ENCODE peak calls at places on chromosomes 16 and 17, in seven cellular contexts. One of them, this sample, is unnamed.

GRCh38 chr16:533391-534088 is 6.0 kb downstream of the CAPN15 start:
- DNase-seq in SK-MEL-5: no peak
- DNase-seq in left ventricle myocardium inferior: no peak
- DNase-seq in NCI-H1105 treated with DMSO at 0.1 percent for 48 hours: no peak
- DNase-seq in HEK293T: no peak
- DNase-seq in nephron progenitor cell: peak
- DNase-seq in neural progenitor cell: peak
- DNase-seq in this sample: no peak

GRCh38 chr17:28093999-28094716 is 51.7 kb downstream of the NLK start:
- DNase-seq in HEK293T: no peak
- DNase-seq in left ventricle myocardium inferior: no peak
- DNase-seq in nephron progenitor cell: no peak
- DNase-seq in NCI-H1105 treated with DMSO at 0.1 percent for 48 hours: no peak
- DNase-seq in SK-MEL-5: no peak
- DNase-seq in neural progenitor cell: no peak
- DNase-seq in this sample: no peak

GRCh38 chr17:75078097-75079022 is 9.4 kb upstream of the SLC16A5 start:
- DNase-seq in left ventricle myocardium inferior: no peak
- DNase-seq in NCI-H1105 treated with DMSO at 0.1 percent for 48 hours: no peak
- DNase-seq in HEK293T: no peak
- DNase-seq in nephron progenitor cell: no peak
- DNase-seq in SK-MEL-5: peak
- DNase-seq in neural progenitor cell: no peak
- DNase-seq in this sample: no peak

GRCh38 chr16:67608367-67608766 is 36.6 kb upstream of the CARMIL2 start:
- DNase-seq in left ventricle myocardium inferior: no peak
- DNase-seq in HEK293T: no peak
- DNase-seq in SK-MEL-5: no peak
- DNase-seq in nephron progenitor cell: no peak
- DNase-seq in neural progenitor cell: no peak
- DNase-seq in NCI-H1105 treated with DMSO at 0.1 percent for 48 hours: no peak
- DNase-seq in this sample: no peak

GRCh38 chr16:88938933-88939813 is 37.8 kb downstream of the CBFA2T3 start:
- DNase-seq in SK-MEL-5: no peak
- DNase-seq in HEK293T: no peak
- DNase-seq in left ventricle myocardium inferior: peak
- DNase-seq in NCI-H1105 treated with DMSO at 0.1 percent for 48 hours: no peak
- DNase-seq in neural progenitor cell: no peak
- DNase-seq in nephron progenitor cell: no peak
- DNase-seq in this sample: no peak

GRCh38 chr16:86752582-86753175 is 174.3 kb downstream of the FOXL1 start:
- DNase-seq in NCI-H1105 treated with DMSO at 0.1 percent for 48 hours: no peak
- DNase-seq in HEK293T: no peak
- DNase-seq in neural progenitor cell: no peak
- DNase-seq in left ventricle myocardium inferior: no peak
- DNase-seq in nephron progenitor cell: no peak
- DNase-seq in SK-MEL-5: no peak
- DNase-seq in this sample: no peak

GRCh38 chr16:20803192-20803560 is 3.1 kb downstream of the ERI2 start:
- DNase-seq in nephron progenitor cell: no peak
- DNase-seq in left ventricle myocardium inferior: no peak
- DNase-seq in SK-MEL-5: no peak
- DNase-seq in neural progenitor cell: no peak
- DNase-seq in HEK293T: no peak
- DNase-seq in NCI-H1105 treated with DMSO at 0.1 percent for 48 hours: no peak
- DNase-seq in this sample: no peak

GRCh38 chr17:863880-864279 is 81.7 kb downstream of the MRM3 start:
- DNase-seq in left ventricle myocardium inferior: no peak
- DNase-seq in nephron progenitor cell: no peak
- DNase-seq in NCI-H1105 treated with DMSO at 0.1 percent for 48 hours: no peak
- DNase-seq in neural progenitor cell: no peak
- DNase-seq in HEK293T: no peak
- DNase-seq in SK-MEL-5: no peak
- DNase-seq in this sample: no peak

GRCh38 chr17:4800462-4801185 is 1.5 kb downstream of the C17orf114 start:
- DNase-seq in neural progenitor cell: no peak
- DNase-seq in HEK293T: no peak
- DNase-seq in SK-MEL-5: no peak
- DNase-seq in NCI-H1105 treated with DMSO at 0.1 percent for 48 hours: no peak
- DNase-seq in left ventricle myocardium inferior: no peak
- DNase-seq in nephron progenitor cell: no peak
- DNase-seq in this sample: no peak

GRCh38 chr16:56211471-56211944 is 20.2 kb downstream of the GNAO1 start:
- DNase-seq in NCI-H1105 treated with DMSO at 0.1 percent for 48 hours: no peak
- DNase-seq in SK-MEL-5: no peak
- DNase-seq in HEK293T: no peak
- DNase-seq in neural progenitor cell: no peak
- DNase-seq in left ventricle myocardium inferior: no peak
- DNase-seq in nephron progenitor cell: no peak
- DNase-seq in this sample: no peak

GRCh38 chr17:4673986-4674770 is 29.8 kb downstream of the PELP1 start:
- DNase-seq in neural progenitor cell: no peak
- DNase-seq in left ventricle myocardium inferior: no peak
- DNase-seq in SK-MEL-5: no peak
- DNase-seq in HEK293T: no peak
- DNase-seq in NCI-H1105 treated with DMSO at 0.1 percent for 48 hours: no peak
- DNase-seq in nephron progenitor cell: no peak
- DNase-seq in this sample: no peak